ENCODE peak calls at places on chromosome 18, in five cellular contexts. O is Peyer's patch, C is K562, F is uterus, S is ovary. V is an unnamed sample.
A peak's percentile ranks its signal among the peaks of the same experiment; 100 is the strongest.

GRCh38 chr18:36095936-36096519 is 28.7 kb upstream of the RPRD1A start:
- DNase-seq in O (no peak), S (no peak), C (peak; percentile 74), F (no peak), V (peak; percentile 54)

GRCh38 chr18:10169064-10169562 is 255.3 kb downstream of the VAPA start:
- DNase-seq in C (no peak), F (no peak), S (no peak), O (no peak), V (no peak)

GRCh38 chr18:79910563-79910962 is 40.9 kb downstream of the SLC66A2 start:
- DNase-seq in O (no peak), S (no peak), F (no peak), C (no peak), V (no peak)

GRCh38 chr18:76658627-76659026 is 163.6 kb upstream of the ZNF516 start:
- DNase-seq in O (no peak), S (peak; percentile 63), F (peak; percentile 39), C (peak; percentile 13), V (no peak)

GRCh38 chr18:55546873-55547704 is 40.9 kb downstream of the TCF4 start:
- DNase-seq in C (peak; percentile 12), S (peak; percentile 45), F (peak; percentile 38), O (no peak), V (peak; percentile 39)

GRCh38 chr18:9827211-9827855 is 58.4 kb upstream of the TXNDC2 start:
- DNase-seq in C (no peak), S (no peak), F (no peak), O (no peak), V (no peak)

GRCh38 chr18:48671561-48671945 is 132.7 kb downstream of the CTIF start:
- DNase-seq in O (no peak), S (no peak), F (no peak), C (no peak), V (no peak)

GRCh38 chr18:35549515-35549914 is 32.0 kb upstream of the GALNT1 start:
- DNase-seq in F (no peak), C (no peak), S (no peak), O (no peak), V (no peak)

GRCh38 chr18:23369231-23369630 is 83.9 kb upstream of the RIOK3 start:
- DNase-seq in C (no peak), F (no peak), S (no peak), O (no peak), V (no peak)

GRCh38 chr18:41146301-41146700 is 808.7 kb upstream of the PIK3C3 start:
- DNase-seq in C (no peak), S (no peak), O (no peak), F (no peak), V (no peak)

GRCh38 chr18:67672719-67673118 is 156.2 kb upstream of the DSEL start:
- DNase-seq in C (no peak), S (no peak), F (no peak), O (no peak), V (no peak)

GRCh38 chr18:49340446-49340845 is 120.0 kb downstream of the DYM start:
- DNase-seq in F (no peak), O (no peak), C (no peak), S (no peak), V (no peak)

GRCh38 chr18:23448291-23448690 is 4.8 kb upstream of the RIOK3 start:
- DNase-seq in O (no peak), F (no peak), S (no peak), C (no peak), V (no peak)

GRCh38 chr18:63676526-63676925 is 14.8 kb upstream of the SERPINB3 start:
- DNase-seq in C (no peak), S (no peak), O (no peak), F (no peak), V (no peak)

GRCh38 chr18:54148678-54149077 is 75.8 kb downstream of the MBD2 start:
- DNase-seq in F (no peak), C (no peak), O (no peak), S (no peak), V (no peak)

GRCh38 chr18:32714571-32715148 is 58.2 kb downstream of the KLHL14 start:
- DNase-seq in O (no peak), F (no peak), S (no peak), C (peak; percentile 13), V (peak; percentile 23)

GRCh38 chr18:9771261-9771976 is 63.3 kb downstream of the RAB31 start:
- DNase-seq in C (peak; percentile 90), O (peak; percentile 86), S (peak; percentile 86), F (peak; percentile 82), V (no peak)

GRCh38 chr18:34092796-34093195 is 131.9 kb downstream of the NOL4 start:
- DNase-seq in C (no peak), O (no peak), F (no peak), S (no peak), V (no peak)

GRCh38 chr18:2030647-2031046 is 540.7 kb downstream of the METTL4 start:
- DNase-seq in O (no peak), S (no peak), F (no peak), C (no peak), V (no peak)

GRCh38 chr18:26992920-26993319 is 127.4 kb upstream of the AQP4 start:
- DNase-seq in O (no peak), S (no peak), F (no peak), C (no peak), V (no peak)

GRCh38 chr18:76697441-76697901 is 124.9 kb upstream of the ZNF236 start:
- DNase-seq in S (peak; percentile 70), O (no peak), F (peak; percentile 61), C (no peak), V (no peak)

GRCh38 chr18:6414118-6414722 is 491 bp downstream of the L3MBTL4 start:
- DNase-seq in S (peak; percentile 84), C (no peak), O (peak; percentile 89), F (peak; percentile 65), V (no peak)

GRCh38 chr18:25787281-25787680 is 303.1 kb downstream of the SS18 start:
- DNase-seq in C (no peak), S (no peak), F (no peak), O (no peak), V (no peak)

GRCh38 chr18:79847606-79848293 is 50.0 kb downstream of the KCNG2 start:
- DNase-seq in F (no peak), O (no peak), S (no peak), C (no peak), V (no peak)

GRCh38 chr18:56836173-56836572 is 185.0 kb downstream of the WDR7 start:
- DNase-seq in C (no peak), O (no peak), S (no peak), F (no peak), V (no peak)

GRCh38 chr18:49878567-49878966 is 65.2 kb upstream of the ACAA2 start:
- DNase-seq in O (no peak), F (no peak), C (no peak), S (no peak), V (no peak)

GRCh38 chr18:2651981-2652380 is 3.5 kb upstream of the SMCHD1 start:
- DNase-seq in O (no peak), F (no peak), C (no peak), S (no peak), V (no peak)

GRCh38 chr18:3869848-3870247 is 419.9 kb downstream of the TGIF1 start:
- DNase-seq in F (no peak), S (no peak), O (no peak), C (peak; percentile 61), V (peak; percentile 27)

GRCh38 chr18:44750774-44751173 is 70.1 kb downstream of the SETBP1 start:
- DNase-seq in O (no peak), F (no peak), S (no peak), C (no peak), V (no peak)
- H3K27me3 ChIP-seq in O (no peaks in the 10 kb centered on the region), F (no peaks in the 10 kb centered on the region), S (no peaks in the 10 kb centered on the region), C (no peaks in the 10 kb centered on the region), V (no peaks in the 10 kb centered on the region)

DNA sequence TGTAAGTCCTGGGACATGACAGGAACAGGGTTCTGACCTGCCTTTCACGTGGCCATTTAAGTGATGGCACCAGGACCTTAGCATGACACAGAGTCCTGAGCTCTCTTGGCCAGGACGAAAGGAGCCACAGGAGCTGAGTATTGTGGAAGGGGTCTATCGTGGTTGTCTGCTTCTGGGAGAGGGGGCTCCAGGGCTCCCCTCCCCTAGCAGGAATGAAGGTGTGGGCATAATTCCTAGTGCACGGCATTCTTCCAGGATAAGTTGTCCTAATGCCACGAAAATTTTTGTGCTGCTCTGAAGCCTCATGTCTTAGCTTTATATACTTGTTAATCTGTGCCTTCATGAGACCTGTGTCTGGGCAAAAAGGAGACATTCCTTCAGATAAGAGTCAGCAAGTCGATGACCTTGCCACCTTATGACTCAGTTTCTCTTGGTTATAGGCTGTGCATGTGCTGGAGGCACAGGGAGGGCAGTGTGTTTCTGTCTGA is 17.1 kb downstream of the GATA6 start:
- DNase-seq in F (no peak), S (no peak), O (no peak), C (no peak), V (no peak)
- H3K27me3 ChIP-seq in F (no peaks in the 10 kb centered on the region), S (no peaks in the 10 kb centered on the region), O (no peaks in the 10 kb centered on the region), C (no peaks in the 10 kb centered on the region), V (no peaks in the 10 kb centered on the region)

GRCh38 chr18:59084286-59084779 is 55.4 kb upstream of the SEC11C start:
- DNase-seq in F (peak; percentile 60), C (peak; percentile 68), S (peak; percentile 73), O (peak; percentile 65), V (peak; percentile 34)
- H3K27me3 ChIP-seq in F (no peaks in the 10 kb centered on the region), C (no peaks in the 10 kb centered on the region), S (no peaks in the 10 kb centered on the region), O (no peaks in the 10 kb centered on the region), V (peaks cover 18% of the 10 kb centered on the region)

GRCh38 chr18:13563390-13563805 is 163.0 kb downstream of the FAM210A start:
- DNase-seq in C (no peak), F (no peak), O (no peak), S (no peak), V (no peak)

GRCh38 chr18:13562494-13563029 is 163.8 kb downstream of the FAM210A start:
- DNase-seq in F (no peak), C (no peak), O (no peak), S (no peak), V (no peak)

GRCh38 chr18:13566941-13567762 is 159.2 kb downstream of the FAM210A start:
- DNase-seq in C (no peak), O (no peak), S (no peak), F (no peak), V (no peak)

GRCh38 chr18:13565228-13565627 is 161.1 kb downstream of the FAM210A start:
- DNase-seq in S (no peak), C (no peak), F (no peak), O (no peak), V (no peak)

GRCh38 chr18:13564579-13564978 is 161.8 kb downstream of the FAM210A start:
- DNase-seq in O (no peak), F (no peak), C (no peak), S (no peak), V (no peak)
- H3K27me3 ChIP-seq in O (no peaks in the 10 kb centered on the region), F (no peaks in the 10 kb centered on the region), C (peaks cover 11% of the 10 kb centered on the region), S (no peaks in the 10 kb centered on the region), V (no peaks in the 10 kb centered on the region)

DNA sequence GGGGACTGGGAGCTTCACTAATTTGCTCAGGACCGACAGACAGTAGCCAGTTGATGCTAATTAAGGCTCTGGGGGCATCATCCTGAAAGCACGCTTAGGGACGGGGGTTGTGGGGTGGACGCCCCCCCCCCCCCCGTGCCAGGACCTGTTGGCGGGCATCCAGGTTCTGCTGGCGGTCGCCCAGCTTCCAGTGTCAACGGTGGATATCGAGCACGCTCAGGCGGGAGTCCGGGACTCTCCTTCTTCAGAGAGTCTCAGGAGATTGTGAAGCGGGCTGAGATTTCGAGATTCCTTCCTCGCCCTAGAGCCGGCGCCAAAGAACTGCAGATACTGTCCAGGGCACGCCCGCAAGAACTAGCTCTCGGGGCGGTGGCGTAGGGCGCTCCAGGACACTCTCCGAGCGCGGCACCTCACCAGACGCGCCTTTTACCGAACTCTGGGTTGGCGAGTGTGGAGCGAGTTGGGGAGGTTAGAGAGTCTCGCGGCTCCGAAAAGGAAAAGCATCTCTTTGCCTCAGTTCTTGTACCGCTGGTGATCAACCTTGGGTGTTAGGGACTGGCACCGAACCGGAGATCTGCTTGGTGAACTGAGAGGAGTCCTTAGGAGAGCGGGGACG is 5.6 kb downstream of the RAX start:
- DNase-seq in C (no peak), S (no peak), F (no peak), O (no peak), V (no peak)
- H3K27me3 ChIP-seq in C (peaks cover 5% of the 10 kb centered on the region), S (no peaks in the 10 kb centered on the region), F (peaks cover 80% of the 10 kb centered on the region), O (peaks cover 70% of the 10 kb centered on the region), V (peaks cover 97% of the 10 kb centered on the region)

V was measured in AG04450.